ENCODE peak calls at places on chromosomes 13 and 19, in four cellular contexts. V is ovary, B is RWPE1, R is testis. T is an unnamed sample.

GRCh38 chr13:32031025-32031814 is at the start of gene FRY:
- DNase-seq in B (peak; percentile 38), V (peak; percentile 66), R (peak; percentile 76), T (peak; percentile 18)

GRCh38 chr19:39778763-39779162 is at the start of gene LEUTX:
- DNase-seq in V (no peak), B (no peak), R (no peak), T (no peak)

GRCh38 chr13:74135306-74136088 is 1.3 kb upstream of the KLF12 start:
- DNase-seq in R (peak; percentile 57), V (peak; percentile 84), B (peak; percentile 55), T (peak; percentile 42)

GRCh38 chr13:113942591-113943103 is 31.2 kb downstream of the C13orf46 start:
- DNase-seq in B (no peak), R (no peak), V (no peak), T (no peak)

GRCh38 chr13:48994731-48995130 is 19.0 kb downstream of the FNDC3A start:
- DNase-seq in R (no peak), V (no peak), B (no peak), T (no peak)

GRCh38 chr19:43814663-43815352 is 12.3 kb upstream of the ZNF283 start:
- DNase-seq in V (no peak), R (no peak), B (peak; percentile 15), T (no peak)

GRCh38 chr19:46192990-46193650 is 36.4 kb upstream of the IGFL1 start:
- DNase-seq in B (peak; percentile 70), R (no peak), V (no peak), T (no peak)

GRCh38 chr13:105709181-105709580 is 826.3 kb downstream of the EFNB2 start:
- DNase-seq in V (no peak), B (no peak), R (no peak), T (no peak)

GRCh38 chr19:22605275-22606211 is 28.6 kb upstream of the ZNF492 start:
- DNase-seq in B (no peak), R (no peak), V (no peak), T (no peak)

GRCh38 chr19:1924320-1924961 is 16.5 kb upstream of the CSNK1G2 start:
- DNase-seq in R (no peak), V (no peak), B (no peak), T (no peak)

GRCh38 chr13:33235078-33235477 is 50.5 kb downstream of the STARD13 start:
- DNase-seq in V (no peak), R (no peak), B (no peak), T (no peak)

GRCh38 chr19:47109541-47110375 is 3.8 kb downstream of the ZC3H4 start:
- DNase-seq in V (no peak), B (no peak), R (no peak), T (no peak)

GRCh38 chr13:78659450-78660110 is 625 bp upstream of the OBI1 start:
- DNase-seq in V (no peak), R (no peak), B (no peak), T (no peak)

GRCh38 chr19:2455481-2456300 is 1.1 kb downstream of the LMNB2 start:
- DNase-seq in B (peak; percentile 42), R (peak; percentile 31), V (peak; percentile 66), T (peak; percentile 48)

GRCh38 chr19:3986260-3987041 is 1.2 kb upstream of the EEF2 start:
- DNase-seq in V (no peak), R (peak; percentile 69), B (peak; percentile 57), T (peak; percentile 44)

GRCh38 chr13:62627226-62627625 is 1211.6 kb upstream of the PCDH20 start:
- DNase-seq in V (no peak), B (no peak), R (no peak), T (no peak)

GRCh38 chr19:43148233-43148632 is 38.1 kb downstream of the PSG5 start:
- DNase-seq in V (no peak), R (no peak), B (peak; percentile 65), T (no peak)

GRCh38 chr19:40717325-40717879 is 490 bp downstream of the ITPKC start:
- DNase-seq in B (no peak), R (peak; percentile 41), V (no peak), T (no peak)

GRCh38 chr19:33767898-33768413 is 28.7 kb upstream of the KCTD15 start:
- DNase-seq in B (no peak), V (no peak), R (peak; percentile 36), T (no peak)

GRCh38 chr13:92827503-92827902 is 399.1 kb upstream of the GPC6 start:
- DNase-seq in V (no peak), R (no peak), B (no peak), T (no peak)

GRCh38 chr19:10113592-10113963 is 2.1 kb downstream of the P2RY11 start:
- DNase-seq in R (no peak), V (no peak), B (no peak), T (no peak)

GRCh38 chr13:41398494-41399190 is 58.7 kb upstream of the RGCC start:
- DNase-seq in B (no peak), V (no peak), R (no peak), T (no peak)

GRCh38 chr13:112064222-112064621 is 2.7 kb upstream of the SOX1 start:
- DNase-seq in B (no peak), V (no peak), R (no peak), T (no peak)

GRCh38 chr19:37970699-37971098 is 63.7 kb downstream of the SIPA1L3 start:
- DNase-seq in B (no peak), V (no peak), R (no peak), T (no peak)

GRCh38 chr19:10855879-10856522 is 7.8 kb downstream of the C19orf38 start:
- DNase-seq in B (no peak), V (no peak), R (peak; percentile 36), T (no peak)

GRCh38 chr19:32166238-32166637 is 179.2 kb upstream of the ZNF507 start:
- DNase-seq in V (no peak), R (no peak), B (no peak), T (no peak)

GRCh38 chr13:30880756-30881155 is 25.3 kb upstream of the MEDAG start:
- DNase-seq in R (no peak), B (peak; percentile 30), V (no peak), T (no peak)

GRCh38 chr13:74978596-74978995 is 503.4 kb downstream of the TBC1D4 start:
- DNase-seq in V (no peak), R (no peak), B (no peak), T (no peak)

GRCh38 chr19:3346677-3347353 is 19.6 kb upstream of the NFIC start:
- DNase-seq in B (no peak), V (peak; percentile 87), R (peak; percentile 70), T (no peak)

GRCh38 chr19:5343848-5344247 is 3.2 kb upstream of the PTPRS start:
- DNase-seq in R (no peak), B (no peak), V (no peak), T (no peak)

GRCh38 chr19:5351731-5352228 is 11.2 kb upstream of the PTPRS start:
- DNase-seq in V (no peak), B (no peak), R (no peak), T (no peak)

GRCh38 chr19:5352229-5352763 is 11.7 kb upstream of the PTPRS start:
- DNase-seq in B (no peak), R (no peak), V (no peak), T (no peak)

GRCh38 chr19:5345895-5346386 is 5.3 kb upstream of the PTPRS start:
- DNase-seq in R (no peak), B (peak; percentile 36), V (no peak), T (no peak)

GRCh38 chr19:5349041-5349440 is 8.4 kb upstream of the PTPRS start:
- DNase-seq in R (no peak), B (no peak), V (no peak), T (no peak)
- TF ChIP-seq CTCF in R (no peak), B (no peak), V (no peak), T (no peak)

GRCh38 chr19:52602931-52603330 is 32.8 kb downstream of the ZNF701 start:
- DNase-seq in R (no peak), B (peak; percentile 23), V (no peak), T (no peak)

GRCh38 chr19:52600639-52601024 is 30.5 kb downstream of the ZNF701 start:
- DNase-seq in R (peak; percentile 21), V (peak; percentile 44), B (no peak), T (peak; percentile 10)

GRCh38 chr19:52603558-52604207 is 33.6 kb downstream of the ZNF701 start:
- DNase-seq in B (no peak), R (no peak), V (no peak), T (no peak)

GRCh38 chr19:52599241-52599640 is 29.2 kb downstream of the ZNF701 start:
- DNase-seq in V (no peak), R (no peak), B (no peak), T (no peak)

GRCh38 chr19:52601025-52601973 is 31.2 kb downstream of the ZNF701 start:
- DNase-seq in B (peak; percentile 85), V (peak; percentile 96), R (peak; percentile 94), T (peak; percentile 96)
- TF ChIP-seq CTCF in B (no peak), V (peak; percentile 37), R (no peak), T (peak; percentile 66)

GRCh38 chr13:53165201-53165600 is 136.6 kb downstream of the OLFM4 start:
- DNase-seq in B (no peak), V (no peak), R (no peak), T (no peak)
- TF ChIP-seq CTCF in B (no peak), V (no peak), R (no peak), T (no peak)

DNA sequence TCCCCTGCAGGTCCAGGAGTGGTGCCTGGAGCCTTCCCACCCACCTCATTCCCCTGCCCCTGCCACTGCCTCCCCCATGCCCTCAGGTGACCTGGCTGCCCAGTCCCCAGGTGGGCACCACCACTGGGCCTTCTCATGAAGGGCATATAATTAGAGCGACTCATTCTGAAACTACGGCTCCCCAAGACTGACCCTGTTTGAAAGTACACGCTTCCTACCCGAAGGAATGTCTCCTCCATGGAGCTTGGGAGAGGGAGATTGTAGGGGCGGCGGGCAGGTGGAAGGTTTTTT is 52.6 kb downstream of the GPR12 start:
- DNase-seq in B (no peak), R (no peak), V (no peak), T (no peak)
- TF ChIP-seq CTCF in B (peak; percentile 5), R (no peak), V (no peak), T (no peak)

GRCh38 chr19:31096047-31096446 is 253.2 kb downstream of the TSHZ3 start:
- DNase-seq in B (no peak), V (no peak), R (no peak), T (no peak)

GRCh38 chr19:31100945-31101344 is 248.3 kb downstream of the TSHZ3 start:
- DNase-seq in V (no peak), B (no peak), R (no peak), T (no peak)

GRCh38 chr19:31096930-31097329 is 252.3 kb downstream of the TSHZ3 start:
- DNase-seq in V (no peak), R (no peak), B (no peak), T (no peak)

GRCh38 chr19:31102674-31103073 is 246.6 kb downstream of the TSHZ3 start:
- DNase-seq in B (no peak), V (no peak), R (no peak), T (no peak)

GRCh38 chr19:31099470-31100190 is 249.6 kb downstream of the TSHZ3 start:
- DNase-seq in V (no peak), R (no peak), B (no peak), T (no peak)
- TF ChIP-seq CTCF in V (no peak), R (no peak), B (no peak), T (no peak)

T was measured in CD4-positive, alpha-beta T cell.